ENCODE peak calls at places on chromosomes 2 and 18, in nine cellular contexts. G is fibroblast of lung; M is cardiac muscle cell; X is naive thymus-derived CD4-positive, alpha-beta T cell; E is heart left ventricle; T is ovary; Q is GM23248; P is IMR-90; K is left ventricle myocardium inferior. D is an unnamed sample. For H3K27me3, the result is how much of the 10 kb centered on the place peaks cover.

GRCh38 chr18:58593930-58594329 is 35.0 kb downstream of the ALPK2 start:
- DNase-seq in G (no peak), M (no peak), X (no peak), E (peak), T (no peak), Q (peak), P (peak), K (no peak), D (no peak)

GRCh38 chr2:159249955-159250723 is 36.4 kb downstream of the WDSUB1 start:
- DNase-seq in G (peak), M (no peak), X (no peak), E (peak), T (no peak), Q (peak), P (peak), K (no peak), D (no peak)

GRCh38 chr2:241776336-241777166 is at the start of gene GAL3ST2:
- DNase-seq in G (no peak), M (no peak), X (no peak), E (no peak), T (no peak), Q (no peak), P (no peak), K (no peak), D (peak)

GRCh38 chr2:232460171-232460570 is 4.2 kb downstream of the ALPI start:
- DNase-seq in G (no peak), M (no peak), X (no peak), E (peak), T (no peak), Q (no peak), P (no peak), K (no peak), D (peak)

GRCh38 chr2:173187911-173188788 is 112.5 kb downstream of the MAP3K20 start:
- DNase-seq in G (peak), M (no peak), X (no peak), E (peak), T (no peak), Q (peak), P (peak), K (no peak), D (no peak)

GRCh38 chr2:70887550-70888229 is 48.0 kb upstream of the ATP6V1B1 start:
- DNase-seq in G (no peak), M (peak), X (no peak), E (peak), T (no peak), Q (no peak), P (no peak), K (no peak), D (peak)

GRCh38 chr2:128178144-128178649 is 87.2 kb downstream of the UGGT1 start:
- DNase-seq in G (no peak), M (no peak), X (no peak), E (no peak), T (no peak), Q (no peak), P (no peak), K (no peak), D (no peak)

GRCh38 chr18:51890762-51891161 is 449.2 kb upstream of the DCC start:
- DNase-seq in G (no peak), M (no peak), X (no peak), E (no peak), T (no peak), Q (peak), P (peak), K (no peak), D (no peak)

GRCh38 chr2:65562890-65563289 is 130.5 kb upstream of the SPRED2 start:
- DNase-seq in G (no peak), M (no peak), X (no peak), E (peak), T (no peak), Q (no peak), P (no peak), K (peak), D (no peak)

GRCh38 chr2:37301408-37301807 is 23.2 kb downstream of the PRKD3 start:
- DNase-seq in G (no peak), M (no peak), X (no peak), E (no peak), T (no peak), Q (peak), P (no peak), K (no peak), D (no peak)

GRCh38 chr2:218879881-218880748 is 537 bp upstream of the WNT10A start:
- DNase-seq in G (no peak), M (no peak), X (peak), E (no peak), T (no peak), Q (peak), P (no peak), K (no peak), D (peak)

GRCh38 chr2:71749671-71750101 is 296.3 kb downstream of the DYSF start:
- DNase-seq in G (no peak), M (no peak), X (no peak), E (no peak), T (no peak), Q (peak), P (peak), K (no peak), D (no peak)

GRCh38 chr2:8653485-8653884 is 28.4 kb upstream of the ID2 start:
- DNase-seq in G (no peak), M (no peak), X (no peak), E (no peak), T (no peak), Q (no peak), P (no peak), K (no peak), D (no peak)

GRCh38 chr2:178142274-178143065 is 30.2 kb downstream of the RBM45 start:
- DNase-seq in G (peak), M (no peak), X (no peak), E (no peak), T (no peak), Q (peak), P (no peak), K (no peak), D (no peak)

GRCh38 chr2:96264656-96265348 is 995 bp downstream of the TMEM127 start:
- DNase-seq in G (peak), M (peak), X (no peak), E (no peak), T (peak), Q (peak), P (peak), K (no peak), D (peak)

GRCh38 chr2:42922790-42923631 is 130.6 kb upstream of the HAAO start:
- DNase-seq in G (peak), M (no peak), X (no peak), E (no peak), T (no peak), Q (peak), P (peak), K (no peak), D (no peak)

GRCh38 chr2:101830555-101830954 is 133.0 kb downstream of the MAP4K4 start:
- DNase-seq in G (no peak), M (no peak), X (no peak), E (no peak), T (no peak), Q (peak), P (peak), K (no peak), D (no peak)

GRCh38 chr18:47166235-47166634 is 9.9 kb downstream of the IER3IP1 start:
- DNase-seq in G (no peak), M (peak), X (no peak), E (no peak), T (no peak), Q (no peak), P (no peak), K (no peak), D (no peak)

GRCh38 chr2:176096986-176097819 is 2.4 kb upstream of the HOXD12 start:
- DNase-seq in G (peak), M (peak), X (no peak), E (peak), T (peak), Q (peak), P (peak), K (peak), D (peak)

GRCh38 chr2:100418563-100418962 is 1.1 kb upstream of the CHST10 start:
- DNase-seq in G (no peak), M (no peak), X (no peak), E (no peak), T (no peak), Q (no peak), P (no peak), K (no peak), D (no peak)

GRCh38 chr2:20618886-20619521 is 31.9 kb downstream of the HS1BP3 start:
- DNase-seq in G (no peak), M (no peak), X (no peak), E (peak), T (peak), Q (no peak), P (no peak), K (peak), D (no peak)

GRCh38 chr18:57519668-57520424 is 66.7 kb downstream of the FECH start:
- DNase-seq in G (no peak), M (no peak), X (no peak), E (no peak), T (no peak), Q (no peak), P (no peak), K (no peak), D (no peak)

GRCh38 chr18:8357320-8357719 is 251.9 kb upstream of the RAB12 start:
- DNase-seq in G (no peak), M (no peak), X (no peak), E (no peak), T (no peak), Q (no peak), P (no peak), K (no peak), D (peak)

GRCh38 chr2:10764101-10764785 is 42.8 kb downstream of the ATP6V1C2 start:
- DNase-seq in G (no peak), M (no peak), X (no peak), E (no peak), T (no peak), Q (no peak), P (no peak), K (no peak), D (no peak)

GRCh38 chr2:107645586-107645985 is 181.1 kb upstream of the RGPD4 start:
- DNase-seq in G (no peak), M (peak), X (no peak), E (no peak), T (no peak), Q (no peak), P (no peak), K (no peak), D (no peak)

GRCh38 chr2:60439219-60439974 is 114.1 kb downstream of the BCL11A start:
- DNase-seq in G (no peak), M (peak), X (no peak), E (peak), T (no peak), Q (no peak), P (no peak), K (peak), D (peak)

GRCh38 chr2:233426619-233427342 is 72.5 kb downstream of the DGKD start:
- DNase-seq in G (peak), M (no peak), X (no peak), E (peak), T (no peak), Q (peak), P (peak), K (no peak), D (no peak)

GRCh38 chr2:238682536-238682935 is 165.3 kb upstream of the TWIST2 start:
- DNase-seq in G (no peak), M (no peak), X (no peak), E (no peak), T (no peak), Q (no peak), P (no peak), K (no peak), D (no peak)

GRCh38 chr2:45964945-45965344 is 313.5 kb downstream of the PRKCE start:
- DNase-seq in G (no peak), M (no peak), X (no peak), E (no peak), T (no peak), Q (no peak), P (no peak), K (no peak), D (no peak)

GRCh38 chr2:53181759-53182158 is 585.8 kb upstream of the CHAC2 start:
- DNase-seq in G (no peak), M (no peak), X (no peak), E (no peak), T (no peak), Q (no peak), P (no peak), K (no peak), D (no peak)

GRCh38 chr2:169080250-169081035 is 11.1 kb downstream of the DHRS9 start:
- DNase-seq in G (no peak), M (no peak), X (no peak), E (no peak), T (no peak), Q (no peak), P (no peak), K (no peak), D (no peak)

GRCh38 chr2:73283545-73284295 is 558 bp downstream of the FBXO41 start:
- DNase-seq in G (no peak), M (no peak), X (no peak), E (no peak), T (no peak), Q (no peak), P (no peak), K (no peak), D (peak)

GRCh38 chr2:225725726-225726125 is 326.2 kb downstream of the NYAP2 start:
- DNase-seq in G (no peak), M (peak), X (no peak), E (no peak), T (no peak), Q (no peak), P (peak), K (no peak), D (no peak)

GRCh38 chr2:156864230-156864629 is 393.3 kb upstream of the GALNT5 start:
- DNase-seq in G (no peak), M (no peak), X (no peak), E (no peak), T (no peak), Q (no peak), P (peak), K (no peak), D (no peak)

GRCh38 chr2:223737207-223737606 is 100.2 kb downstream of the AP1S3 start:
- DNase-seq in G (no peak), M (no peak), X (no peak), E (no peak), T (no peak), Q (no peak), P (no peak), K (no peak), D (no peak)

GRCh38 chr2:47195149-47195548 is 40.0 kb upstream of the STPG4 start:
- DNase-seq in G (no peak), M (no peak), X (no peak), E (no peak), T (no peak), Q (peak), P (no peak), K (no peak), D (no peak)

DNA sequence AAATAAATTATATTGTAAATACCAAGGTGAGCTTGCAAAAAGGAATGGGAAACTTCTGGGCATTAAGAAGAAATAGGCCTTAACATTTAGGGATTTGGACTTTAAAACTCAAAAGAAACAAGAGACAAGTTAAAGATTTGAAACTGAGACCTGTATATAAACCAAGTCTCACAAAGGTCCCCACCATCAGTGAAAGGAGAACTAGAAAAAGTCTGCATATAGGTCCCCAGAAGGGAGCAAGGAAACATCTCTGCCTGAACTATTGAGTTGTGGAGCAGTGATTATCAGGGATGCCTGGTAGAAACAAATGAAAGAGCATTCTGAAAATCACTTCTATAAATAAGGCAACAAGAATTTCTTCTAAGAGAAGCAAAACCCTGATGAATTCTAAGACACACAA is 30.5 kb upstream of the ITGAV start:
- DNase-seq in G (no peak), M (no peak), X (no peak), E (no peak), T (no peak), Q (no peak), P (no peak), K (no peak), D (no peak)
- H3K4me3 ChIP-seq in G (no peak), M (no peak), X (no peak), E (no peak), T (no peak), Q (no peak), P (no peak), K (no peak), D (no peak)

DNA sequence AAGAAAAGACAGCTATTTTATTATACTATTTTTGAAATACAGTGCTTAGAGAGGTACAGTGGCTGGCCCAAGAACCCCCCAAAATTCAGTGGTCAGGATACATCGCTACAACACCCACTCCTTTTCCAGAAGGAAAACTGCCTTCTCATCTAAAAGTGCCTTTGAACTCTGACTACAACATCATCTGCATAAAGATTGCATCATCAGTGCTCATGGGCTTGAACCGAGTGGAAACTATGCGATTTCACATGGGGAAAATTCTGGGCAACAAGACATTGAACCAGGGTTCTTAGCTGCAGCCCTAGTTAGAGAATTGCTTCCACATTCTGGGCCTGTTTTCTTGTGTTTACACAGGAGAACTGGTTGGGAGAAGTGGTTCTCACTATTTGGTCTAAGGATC is 294.6 kb upstream of the SLC14A2 start:
- DNase-seq in G (peak), M (no peak), X (no peak), E (no peak), T (no peak), Q (peak), P (no peak), K (no peak), D (no peak)
- H3K27me3 ChIP-seq in G (under half), M (under half), X (under half), E (under half), T (under half), Q (under half), P (under half), K (under half), D (under half)

GRCh38 chr2:98461650-98462049 is 17.0 kb downstream of the INPP4A start:
- DNase-seq in G (no peak), M (no peak), X (peak), E (no peak), T (no peak), Q (no peak), P (no peak), K (peak), D (no peak)
- H3K4me3 ChIP-seq in G (no peak), M (no peak), X (no peak), E (no peak), T (no peak), Q (no peak), P (no peak), K (no peak), D (no peak)

DNA sequence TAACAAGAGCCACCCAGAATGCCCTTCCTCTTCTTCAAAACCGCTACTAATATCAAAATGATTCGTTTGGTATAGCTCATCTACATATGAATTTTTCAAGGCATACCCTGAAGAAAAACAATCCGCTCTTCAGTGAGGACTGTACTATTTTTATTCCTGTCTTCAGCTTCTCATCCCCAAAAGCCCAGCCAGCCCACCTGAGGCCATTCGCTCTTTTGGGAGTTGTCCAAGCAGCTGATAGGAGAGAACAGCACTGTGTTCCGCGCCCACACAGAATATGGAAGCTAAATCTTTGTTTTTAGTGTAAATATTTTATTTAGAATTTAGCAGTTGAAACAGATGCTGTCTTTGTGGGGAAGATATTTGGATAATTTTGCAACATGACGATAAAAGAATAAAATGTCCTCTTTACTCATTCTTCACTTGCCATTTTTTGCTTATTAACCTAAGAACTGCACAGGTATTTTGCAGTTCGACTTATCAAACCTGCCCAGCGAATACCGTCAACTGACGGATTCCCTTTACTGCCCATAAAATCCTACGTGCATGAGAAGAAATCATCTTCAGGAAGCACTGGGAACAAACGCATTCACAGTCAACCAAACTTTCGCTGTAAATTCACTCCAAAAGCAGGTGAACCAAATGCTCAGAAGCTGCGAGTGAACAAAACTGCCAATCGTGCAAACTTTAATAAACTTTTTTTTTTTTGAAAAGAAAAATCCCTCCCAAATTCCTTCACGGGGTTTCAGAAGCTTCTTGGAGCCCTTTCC is 3.4 kb downstream of the ZNF521 start:
- DNase-seq in G (no peak), M (no peak), X (no peak), E (no peak), T (no peak), Q (no peak), P (no peak), K (no peak), D (peak)
- H3K27me3 ChIP-seq in G (under half), M (under half), X (under half), E (under half), T (under half), Q (under half), P (under half), K (under half), D (half or more)

DNA sequence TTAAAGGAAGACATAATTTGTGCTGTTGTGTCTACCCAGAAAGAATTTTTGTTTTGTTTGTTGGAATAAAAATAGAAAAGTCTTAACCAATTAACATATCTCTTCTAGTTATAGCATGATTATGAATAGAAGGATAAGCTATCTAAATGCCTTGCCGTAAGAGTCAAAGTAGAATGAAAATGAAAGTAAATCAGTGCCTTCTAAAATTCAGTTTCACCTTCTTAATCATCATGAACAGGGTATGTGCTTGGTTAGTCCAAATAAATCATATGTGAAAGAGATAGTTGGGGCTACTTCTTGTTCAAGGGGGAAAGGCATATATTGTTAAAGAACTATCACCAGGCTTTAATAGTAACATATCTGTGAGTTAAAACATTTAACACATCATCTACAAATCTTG is 91.5 kb downstream of the GULP1 start:
- DNase-seq in G (peak), M (no peak), X (no peak), E (no peak), T (no peak), Q (no peak), P (peak), K (no peak), D (no peak)
- H3K4me3 ChIP-seq in G (peak), M (no peak), X (no peak), E (peak), T (peak), Q (no peak), P (peak), K (peak), D (no peak)